ENCODE peak calls at places on chromosomes 1 and 21, in eight cellular contexts. One of them, this sample, is unnamed.

GRCh38 chr1:100073531-100073930 is 59.2 kb downstream of the SASS6 start:
- DNase-seq in tibial nerve: no peak
- DNase-seq in lower lobe of right lung: no peak
- DNase-seq in heart left ventricle: no peak
- DNase-seq in right lobe of liver: no peak
- DNase-seq in GM06990: no peak
- DNase-seq in astrocyte of the spinal cord: no peak
- DNase-seq in GM23338: no peak
- DNase-seq in this sample: no peak

GRCh38 chr1:111565079-111565478 is 54.5 kb upstream of the RAP1A start:
- DNase-seq in tibial nerve: no peak
- DNase-seq in lower lobe of right lung: no peak
- DNase-seq in heart left ventricle: no peak
- DNase-seq in right lobe of liver: no peak
- DNase-seq in GM06990: no peak
- DNase-seq in astrocyte of the spinal cord: peak; percentile 92
- DNase-seq in GM23338: no peak
- DNase-seq in this sample: peak; percentile 91

GRCh38 chr1:209326876-209327275 is 256.6 kb upstream of the CAMK1G start:
- DNase-seq in tibial nerve: no peak
- DNase-seq in lower lobe of right lung: no peak
- DNase-seq in heart left ventricle: no peak
- DNase-seq in right lobe of liver: no peak
- DNase-seq in GM06990: peak; percentile 0
- DNase-seq in astrocyte of the spinal cord: no peak
- DNase-seq in GM23338: no peak
- DNase-seq in this sample: no peak

GRCh38 chr1:214439352-214440119 is 111.9 kb downstream of the PTPN14 start:
- DNase-seq in tibial nerve: no peak
- DNase-seq in lower lobe of right lung: no peak
- DNase-seq in heart left ventricle: no peak
- DNase-seq in right lobe of liver: no peak
- DNase-seq in GM06990: peak; percentile 49
- DNase-seq in astrocyte of the spinal cord: peak; percentile 68
- DNase-seq in GM23338: peak; percentile 59
- DNase-seq in this sample: no peak

GRCh38 chr1:154716614-154717372 is 108.8 kb upstream of the ADAR start:
- DNase-seq in tibial nerve: no peak
- DNase-seq in lower lobe of right lung: no peak
- DNase-seq in heart left ventricle: no peak
- DNase-seq in right lobe of liver: no peak
- DNase-seq in GM06990: no peak
- DNase-seq in astrocyte of the spinal cord: no peak
- DNase-seq in GM23338: no peak
- DNase-seq in this sample: no peak

GRCh38 chr1:7705048-7705907 is 65.8 kb upstream of the VAMP3 start:
- DNase-seq in tibial nerve: no peak
- DNase-seq in lower lobe of right lung: peak; percentile 71
- DNase-seq in heart left ventricle: peak; percentile 45
- DNase-seq in right lobe of liver: no peak
- DNase-seq in GM06990: no peak
- DNase-seq in astrocyte of the spinal cord: no peak
- DNase-seq in GM23338: peak; percentile 76
- DNase-seq in this sample: no peak

GRCh38 chr1:245232936-245233335 is 78.2 kb downstream of the KIF26B start:
- DNase-seq in tibial nerve: no peak
- DNase-seq in lower lobe of right lung: no peak
- DNase-seq in heart left ventricle: no peak
- DNase-seq in right lobe of liver: no peak
- DNase-seq in GM06990: no peak
- DNase-seq in astrocyte of the spinal cord: no peak
- DNase-seq in GM23338: no peak
- DNase-seq in this sample: no peak

GRCh38 chr1:118113261-118113660 is 71.8 kb downstream of the SPAG17 start:
- DNase-seq in tibial nerve: no peak
- DNase-seq in lower lobe of right lung: no peak
- DNase-seq in heart left ventricle: no peak
- DNase-seq in right lobe of liver: no peak
- DNase-seq in GM06990: no peak
- DNase-seq in astrocyte of the spinal cord: no peak
- DNase-seq in GM23338: no peak
- DNase-seq in this sample: peak; percentile 49

GRCh38 chr1:30707412-30708360 is 15.7 kb downstream of the MATN1 start:
- DNase-seq in tibial nerve: peak; percentile 68
- DNase-seq in lower lobe of right lung: peak; percentile 65
- DNase-seq in heart left ventricle: peak; percentile 66
- DNase-seq in right lobe of liver: peak; percentile 79
- DNase-seq in GM06990: no peak
- DNase-seq in astrocyte of the spinal cord: peak; percentile 52
- DNase-seq in GM23338: peak; percentile 88
- DNase-seq in this sample: peak; percentile 66

GRCh38 chr21:15151385-15152103 is 86.7 kb upstream of the NRIP1 start:
- DNase-seq in tibial nerve: no peak
- DNase-seq in lower lobe of right lung: no peak
- DNase-seq in heart left ventricle: no peak
- DNase-seq in right lobe of liver: no peak
- DNase-seq in GM06990: no peak
- DNase-seq in astrocyte of the spinal cord: no peak
- DNase-seq in GM23338: no peak
- DNase-seq in this sample: no peak

DNA sequence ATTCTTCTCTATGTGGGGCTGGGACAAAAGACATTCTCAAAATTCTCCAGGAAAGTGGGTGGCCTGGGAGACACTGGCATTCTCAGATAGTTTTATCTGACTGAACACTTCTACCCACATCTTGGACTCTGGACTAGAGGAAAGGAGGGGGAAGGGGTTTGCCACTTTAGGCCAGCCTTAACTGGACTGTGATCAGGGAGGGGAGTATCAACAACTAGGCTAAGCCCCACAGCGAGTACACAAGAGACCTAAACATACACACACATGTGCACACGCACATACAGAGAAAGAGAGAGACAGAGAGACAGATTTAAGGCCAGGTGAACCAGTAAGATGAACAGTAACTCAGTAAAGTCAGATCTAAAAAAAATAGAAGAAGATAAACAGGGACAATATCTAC is 1.3 kb upstream of the SEMA6C start:
- DNase-seq in tibial nerve: no peak
- DNase-seq in lower lobe of right lung: no peak
- DNase-seq in heart left ventricle: no peak
- DNase-seq in right lobe of liver: no peak
- DNase-seq in GM06990: no peak
- DNase-seq in astrocyte of the spinal cord: no peak
- DNase-seq in GM23338: no peak
- DNase-seq in this sample: no peak
- H3K4me3 ChIP-seq in tibial nerve: no peak overlapping the region
- H3K4me3 ChIP-seq in lower lobe of right lung: no peak overlapping the region
- H3K4me3 ChIP-seq in heart left ventricle: no peak overlapping the region
- H3K4me3 ChIP-seq in right lobe of liver: peak overlapping the region; percentile 62
- H3K4me3 ChIP-seq in GM06990: no peak overlapping the region
- H3K4me3 ChIP-seq in astrocyte of the spinal cord: no peak overlapping the region
- H3K4me3 ChIP-seq in GM23338: no peak overlapping the region
- H3K4me3 ChIP-seq in this sample: no peak overlapping the region

GRCh38 chr1:166039805-166040204 is 127.0 kb downstream of the FAM78B start:
- DNase-seq in tibial nerve: no peak
- DNase-seq in lower lobe of right lung: no peak
- DNase-seq in heart left ventricle: no peak
- DNase-seq in right lobe of liver: no peak
- DNase-seq in GM06990: no peak
- DNase-seq in astrocyte of the spinal cord: no peak
- DNase-seq in GM23338: no peak
- DNase-seq in this sample: no peak
- TF ChIP-seq CTCF in tibial nerve: no peak
- TF ChIP-seq CTCF in lower lobe of right lung: no peak
- TF ChIP-seq CTCF in heart left ventricle: no peak
- TF ChIP-seq CTCF in right lobe of liver: no peak
- TF ChIP-seq CTCF in GM06990: no peak
- TF ChIP-seq CTCF in astrocyte of the spinal cord: no peak
- TF ChIP-seq CTCF in GM23338: no peak
- TF ChIP-seq CTCF in this sample: no peak

GRCh38 chr1:207822602-207823451 is 71.0 kb downstream of the CD46 start:
- DNase-seq in tibial nerve: peak; percentile 97
- DNase-seq in lower lobe of right lung: peak; percentile 85
- DNase-seq in heart left ventricle: peak; percentile 90
- DNase-seq in right lobe of liver: peak; percentile 86
- DNase-seq in GM06990: peak; percentile 85
- DNase-seq in astrocyte of the spinal cord: no peak
- DNase-seq in GM23338: peak; percentile 53
- DNase-seq in this sample: peak; percentile 74
- H3K4me3 ChIP-seq in tibial nerve: peak overlapping the region; percentile 58
- H3K4me3 ChIP-seq in lower lobe of right lung: peak overlapping the region; percentile 76
- H3K4me3 ChIP-seq in heart left ventricle: peak overlapping the region; percentile 69
- H3K4me3 ChIP-seq in right lobe of liver: peak overlapping the region; percentile 64
- H3K4me3 ChIP-seq in GM06990: peak overlapping the region; percentile 90
- H3K4me3 ChIP-seq in astrocyte of the spinal cord: no peak overlapping the region
- H3K4me3 ChIP-seq in GM23338: no peak overlapping the region
- H3K4me3 ChIP-seq in this sample: peak overlapping the region; percentile 70

GRCh38 chr1:19648689-19649088 is 4.6 kb downstream of the NBL1 start:
- DNase-seq in tibial nerve: no peak
- DNase-seq in lower lobe of right lung: no peak
- DNase-seq in heart left ventricle: no peak
- DNase-seq in right lobe of liver: no peak
- DNase-seq in GM06990: no peak
- DNase-seq in astrocyte of the spinal cord: no peak
- DNase-seq in GM23338: peak; percentile 96
- DNase-seq in this sample: peak; percentile 39
- TF ChIP-seq CTCF in tibial nerve: peak; percentile 46
- TF ChIP-seq CTCF in lower lobe of right lung: peak; percentile 19
- TF ChIP-seq CTCF in heart left ventricle: peak; percentile 12
- TF ChIP-seq CTCF in right lobe of liver: no peak
- TF ChIP-seq CTCF in GM06990: no peak
- TF ChIP-seq CTCF in astrocyte of the spinal cord: no peak
- TF ChIP-seq CTCF in GM23338: peak; percentile 89
- TF ChIP-seq CTCF in this sample: peak; percentile 20

GRCh38 chr1:38123356-38123755 is 76.8 kb upstream of the POU3F1 start:
- DNase-seq in tibial nerve: no peak
- DNase-seq in lower lobe of right lung: no peak
- DNase-seq in heart left ventricle: no peak
- DNase-seq in right lobe of liver: no peak
- DNase-seq in GM06990: no peak
- DNase-seq in astrocyte of the spinal cord: no peak
- DNase-seq in GM23338: no peak
- DNase-seq in this sample: no peak
- H3K4me3 ChIP-seq in tibial nerve: no peak overlapping the region
- H3K4me3 ChIP-seq in lower lobe of right lung: no peak overlapping the region
- H3K4me3 ChIP-seq in heart left ventricle: no peak overlapping the region
- H3K4me3 ChIP-seq in right lobe of liver: no peak overlapping the region
- H3K4me3 ChIP-seq in GM06990: no peak overlapping the region
- H3K4me3 ChIP-seq in astrocyte of the spinal cord: no peak overlapping the region
- H3K4me3 ChIP-seq in GM23338: no peak overlapping the region
- H3K4me3 ChIP-seq in this sample: no peak overlapping the region

GRCh38 chr1:182442333-182442732 is 7.6 kb upstream of the RGSL1 start:
- DNase-seq in tibial nerve: no peak
- DNase-seq in lower lobe of right lung: no peak
- DNase-seq in heart left ventricle: no peak
- DNase-seq in right lobe of liver: no peak
- DNase-seq in GM06990: no peak
- DNase-seq in astrocyte of the spinal cord: no peak
- DNase-seq in GM23338: no peak
- DNase-seq in this sample: no peak

GRCh38 chr1:182447660-182448059 is 2.3 kb upstream of the RGSL1 start:
- DNase-seq in tibial nerve: no peak
- DNase-seq in lower lobe of right lung: no peak
- DNase-seq in heart left ventricle: no peak
- DNase-seq in right lobe of liver: no peak
- DNase-seq in GM06990: no peak
- DNase-seq in astrocyte of the spinal cord: no peak
- DNase-seq in GM23338: no peak
- DNase-seq in this sample: no peak

GRCh38 chr1:182446033-182446669 is 3.8 kb upstream of the RGSL1 start:
- DNase-seq in tibial nerve: peak; percentile 64
- DNase-seq in lower lobe of right lung: no peak
- DNase-seq in heart left ventricle: no peak
- DNase-seq in right lobe of liver: no peak
- DNase-seq in GM06990: peak; percentile 14
- DNase-seq in astrocyte of the spinal cord: peak; percentile 39
- DNase-seq in GM23338: peak; percentile 81
- DNase-seq in this sample: peak; percentile 64

GRCh38 chr1:182441719-182442118 is 8.2 kb upstream of the RGSL1 start:
- DNase-seq in tibial nerve: no peak
- DNase-seq in lower lobe of right lung: no peak
- DNase-seq in heart left ventricle: no peak
- DNase-seq in right lobe of liver: no peak
- DNase-seq in GM06990: peak; percentile 15
- DNase-seq in astrocyte of the spinal cord: no peak
- DNase-seq in GM23338: no peak
- DNase-seq in this sample: no peak

DNA sequence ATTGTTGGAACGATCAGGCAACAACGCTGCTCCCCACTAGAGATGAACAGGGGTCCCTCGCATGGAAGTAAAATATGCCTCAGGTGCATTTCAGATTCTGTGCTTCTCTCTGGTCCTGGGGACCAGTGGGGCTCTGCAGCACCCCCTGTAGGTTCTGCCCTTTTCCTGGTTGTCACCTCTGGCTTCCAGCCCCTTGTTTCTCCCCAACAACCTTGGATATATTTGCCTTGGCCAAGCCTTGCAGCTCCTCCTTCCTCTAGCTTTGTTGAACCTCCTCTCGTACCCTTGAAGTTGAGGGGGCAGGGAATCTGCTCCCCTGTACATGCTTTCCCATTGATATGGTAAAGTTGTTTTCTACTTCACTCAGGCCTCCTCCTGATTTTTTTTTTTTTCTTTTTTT is 5.4 kb upstream of the RGSL1 start:
- DNase-seq in tibial nerve: no peak
- DNase-seq in lower lobe of right lung: no peak
- DNase-seq in heart left ventricle: no peak
- DNase-seq in right lobe of liver: no peak
- DNase-seq in GM06990: no peak
- DNase-seq in astrocyte of the spinal cord: no peak
- DNase-seq in GM23338: peak; percentile 32
- DNase-seq in this sample: no peak
- TF ChIP-seq CTCF in tibial nerve: no peak
- TF ChIP-seq CTCF in lower lobe of right lung: no peak
- TF ChIP-seq CTCF in heart left ventricle: no peak
- TF ChIP-seq CTCF in right lobe of liver: no peak
- TF ChIP-seq CTCF in GM06990: peak; percentile 47
- TF ChIP-seq CTCF in astrocyte of the spinal cord: no peak
- TF ChIP-seq CTCF in GM23338: peak; percentile 50
- TF ChIP-seq CTCF in this sample: no peak

This sample was measured in fibroblast of the aortic adventitia.